ENCODE peak calls at places on chromosomes 2 and 18, in ten cellular contexts. K is fibroblast of the conjunctiva; D is neural crest cell; B is RPMI7951; O is NCI-H1092 treated with DMSO at 0.1 percent for 48 hours; W is foreskin melanocyte; S is stimulated activated CD8-positive, alpha-beta memory T cell treated with anti-CD3 and anti-CD28 coated beads, Interleukin-12 subunit alpha, Interleukin-12 subunit beta, amount 100 ng/mL, for 1 hour; Q is left lung; L is NCI-H1105 treated with DMSO at 0.1 percent for 48 hours; F is EH. P is an unnamed sample.

GRCh38 chr18:76380791-76381405 is 114.1 kb downstream of the ZNF516 start:
- DNase-seq in L (no peak), B (no peak), W (no peak), Q (no peak), K (no peak), D (peak), O (no peak), F (peak), S (no peak), P (no peak)

GRCh38 chr2:22673501-22673900 is 711.5 kb upstream of the KLHL29 start:
- DNase-seq in K (no peak), B (no peak), Q (no peak), O (no peak), D (no peak), F (no peak), L (no peak), W (no peak), S (no peak), P (no peak)

GRCh38 chr2:146659976-146660375 is 1184.9 kb upstream of the ACVR2A start:
- DNase-seq in L (no peak), Q (no peak), S (no peak), D (no peak), F (peak), W (no peak), B (no peak), O (no peak), K (no peak), P (no peak)

GRCh38 chr2:172094319-172095145 is 8.2 kb downstream of the DLX2 start:
- DNase-seq in Q (no peak), O (peak), S (no peak), F (peak), B (peak), D (peak), W (no peak), K (no peak), L (no peak), P (no peak)

GRCh38 chr2:11564864-11565567 is 31.2 kb downstream of the GREB1 start:
- DNase-seq in O (no peak), B (no peak), W (no peak), K (no peak), L (no peak), D (no peak), S (no peak), F (no peak), Q (no peak), P (no peak)

GRCh38 chr18:22836932-22837331 is 96.2 kb upstream of the RBBP8 start:
- DNase-seq in K (no peak), W (no peak), L (no peak), S (no peak), O (no peak), D (no peak), Q (no peak), F (no peak), B (no peak), P (no peak)

GRCh38 chr2:194545978-194546377 is 1111.0 kb upstream of the SLC39A10 start:
- DNase-seq in D (no peak), B (no peak), S (no peak), F (no peak), W (no peak), O (peak), Q (no peak), L (no peak), K (no peak), P (no peak)

GRCh38 chr18:53268455-53268854 is 928.5 kb downstream of the DCC start:
- DNase-seq in B (no peak), D (no peak), O (no peak), Q (no peak), W (no peak), S (no peak), F (no peak), K (no peak), L (no peak), P (no peak)

GRCh38 chr2:109527079-109527478 is 86.7 kb downstream of the SEPTIN10 start:
- DNase-seq in W (no peak), L (no peak), B (no peak), O (no peak), Q (no peak), F (no peak), D (no peak), K (no peak), S (no peak), P (no peak)

GRCh38 chr2:103293266-103293583 is 531.4 kb downstream of the TMEM182 start:
- DNase-seq in B (no peak), F (no peak), L (no peak), O (no peak), K (no peak), Q (no peak), S (no peak), W (no peak), D (no peak), P (no peak)

GRCh38 chr2:85737481-85737880 is 16.3 kb upstream of the ATOH8 start:
- DNase-seq in S (no peak), Q (no peak), D (no peak), B (peak), O (no peak), F (peak), W (no peak), L (no peak), K (peak), P (no peak)

GRCh38 chr2:164014068-164014577 is 278.3 kb upstream of the FIGN start:
- DNase-seq in D (peak), K (no peak), B (peak), S (no peak), Q (no peak), W (peak), L (no peak), O (no peak), F (no peak), P (no peak)

GRCh38 chr18:31648966-31649429 is 35.4 kb downstream of the B4GALT6 start:
- DNase-seq in D (no peak), S (no peak), L (no peak), B (peak), W (peak), O (no peak), F (peak), Q (no peak), K (no peak), P (no peak)

GRCh38 chr2:28063492-28063962 is 173.0 kb downstream of the BABAM2 start:
- DNase-seq in K (no peak), O (no peak), W (no peak), S (no peak), D (no peak), B (no peak), L (no peak), Q (no peak), F (peak), P (no peak)

GRCh38 chr2:216312441-216312840 is 59.8 kb downstream of the MARCHF4 start:
- DNase-seq in K (no peak), L (no peak), D (no peak), W (no peak), F (peak), O (no peak), S (no peak), B (no peak), Q (no peak), P (no peak)

GRCh38 chr18:63202814-63203213 is 116.8 kb downstream of the BCL2 start:
- DNase-seq in F (no peak), D (no peak), O (no peak), K (no peak), B (no peak), S (no peak), L (no peak), W (no peak), Q (no peak), P (no peak)

GRCh38 chr2:216539120-216539519 is 40.5 kb downstream of the RPL37A start:
- DNase-seq in D (no peak), W (no peak), B (no peak), Q (no peak), O (no peak), S (no peak), F (no peak), K (no peak), L (no peak), P (no peak)

GRCh38 chr2:190254451-190254850 is 65.2 kb downstream of the HIBCH start:
- DNase-seq in B (no peak), Q (no peak), K (no peak), D (no peak), O (no peak), L (no peak), W (no peak), S (no peak), F (no peak), P (no peak)

GRCh38 chr2:66587216-66587615 is 152.3 kb downstream of the MEIS1 start:
- DNase-seq in K (no peak), L (no peak), Q (no peak), W (no peak), O (peak), F (peak), D (no peak), B (peak), S (no peak), P (no peak)

P was measured in NCI-H345.